ENCODE peak calls at places on chromosomes 12 and 14, in nine cellular contexts. N is AG04450; Y is NCI-H524 treated with DMSO at 0.1 percent for 48 hours; E is stimulated activated CD8-positive, alpha-beta memory T cell treated with anti-CD3 and anti-CD28 coated beads, Interleukin-2, amount 100 ng/mL, for 48 hours; U is NCI-H1417; T is astrocyte; J is foreskin fibroblast; I is heart left ventricle; S is A549. C is an unnamed sample.

GRCh38 chr14:100556936-100557505 is 30.2 kb downstream of the BEGAIN start:
- DNase-seq in N (no peak), Y (no peak), E (no peak), U (no peak), T (no peak), J (no peak), I (no peak), S (no peak), C (no peak)

GRCh38 chr14:100988411-100988900 is 84.9 kb upstream of the RTL1 start:
- DNase-seq in N (no peak), Y (no peak), E (no peak), U (no peak), T (peak), J (no peak), I (no peak), S (peak), C (no peak)

GRCh38 chr12:119843100-119843499 is 34.0 kb downstream of the CIT start:
- DNase-seq in N (no peak), Y (peak), E (no peak), U (no peak), T (peak), J (peak), I (no peak), S (no peak), C (no peak)

GRCh38 chr12:27336254-27336653 is 3.6 kb downstream of the BMAL2 start:
- DNase-seq in N (no peak), Y (no peak), E (no peak), U (no peak), T (no peak), J (no peak), I (no peak), S (no peak), C (no peak)

GRCh38 chr12:92340441-92341332 is 195.0 kb upstream of the BTG1 start:
- DNase-seq in N (no peak), Y (no peak), E (no peak), U (no peak), T (no peak), J (no peak), I (no peak), S (no peak), C (no peak)

GRCh38 chr12:32821293-32822089 is 65.8 kb upstream of the YARS2 start:
- DNase-seq in N (no peak), Y (no peak), E (no peak), U (no peak), T (peak), J (no peak), I (no peak), S (no peak), C (no peak)

GRCh38 chr12:124993568-124994434 is at the start of gene BRI3BP:
- DNase-seq in N (no peak), Y (no peak), E (peak), U (peak), T (peak), J (peak), I (peak), S (peak), C (no peak)

GRCh38 chr14:103302966-103303365 is 31.1 kb upstream of the EIF5 start:
- DNase-seq in N (no peak), Y (no peak), E (no peak), U (no peak), T (no peak), J (no peak), I (no peak), S (no peak), C (no peak)

GRCh38 chr14:101561145-101561896 is at the start of gene DIO3:
- DNase-seq in N (no peak), Y (no peak), E (no peak), U (no peak), T (peak), J (no peak), I (no peak), S (no peak), C (no peak)

GRCh38 chr12:6790496-6791150 is 1.3 kb downstream of the CD4 start:
- DNase-seq in N (no peak), Y (no peak), E (no peak), U (no peak), T (no peak), J (no peak), I (no peak), S (no peak), C (no peak)

C was measured in glomerular endothelial cell.